ENCODE peak calls at places on chromosomes 16 and 17, in six cellular contexts. I, E, N, D, T and C are unnamed samples.

GRCh38 chr17:74190154-74190553 is 13.3 kb upstream of the RPL38 start:
- DNase-seq in E (no peak), I (peak; percentile 89), D (no peak), N (peak; percentile 72), T (no peak), C (no peak)

GRCh38 chr16:80518436-80518835 is 22.4 kb upstream of the DYNLRB2 start:
- DNase-seq in I (no peak), E (no peak), D (no peak), T (no peak), N (no peak), C (no peak)

GRCh38 chr17:35084987-35085386 is 21.5 kb upstream of the RFFL start:
- DNase-seq in I (peak; percentile 71), E (no peak), D (no peak), N (peak; percentile 40), T (no peak), C (no peak)

GRCh38 chr17:8226536-8227237 is 16.3 kb upstream of the AURKB start:
- DNase-seq in I (peak; percentile 79), N (peak; percentile 96), T (peak; percentile 90), E (peak; percentile 84), D (no peak), C (peak; percentile 80)

GRCh38 chr16:89581861-89582563 is 6.5 kb downstream of the CPNE7 start:
- DNase-seq in N (peak; percentile 93), I (no peak), E (no peak), T (peak; percentile 63), D (no peak), C (no peak)

GRCh38 chr17:5209396-5209795 is 17.7 kb upstream of the ZNF594 start:
- DNase-seq in D (no peak), E (no peak), T (no peak), N (peak; percentile 31), I (no peak), C (no peak)

GRCh38 chr16:14399397-14400284 is 230.4 kb downstream of the PARN start:
- DNase-seq in D (peak; percentile 20), T (no peak), N (peak; percentile 61), I (peak; percentile 61), E (peak; percentile 36), C (no peak)

GRCh38 chr16:83701494-83701893 is 106.3 kb upstream of the HSBP1 start:
- DNase-seq in I (no peak), E (no peak), N (peak; percentile 33), D (no peak), T (no peak), C (peak; percentile 48)

GRCh38 chr17:73938706-73939105 is 264.8 kb upstream of the RPL38 start:
- DNase-seq in I (no peak), N (no peak), D (no peak), E (no peak), T (no peak), C (no peak)

GRCh38 chr16:81296631-81297030 is 18.1 kb upstream of the GAN start:
- DNase-seq in I (no peak), T (no peak), E (no peak), D (no peak), N (no peak), C (no peak)

GRCh38 chr16:965487-965886 is 5.3 kb downstream of the LMF1 start:
- DNase-seq in N (no peak), E (no peak), D (no peak), I (no peak), T (no peak), C (no peak)

GRCh38 chr17:8468988-8469387 is 33.3 kb downstream of the NDEL1 start:
- DNase-seq in T (no peak), N (no peak), D (no peak), E (no peak), I (no peak), C (no peak)

DNA sequence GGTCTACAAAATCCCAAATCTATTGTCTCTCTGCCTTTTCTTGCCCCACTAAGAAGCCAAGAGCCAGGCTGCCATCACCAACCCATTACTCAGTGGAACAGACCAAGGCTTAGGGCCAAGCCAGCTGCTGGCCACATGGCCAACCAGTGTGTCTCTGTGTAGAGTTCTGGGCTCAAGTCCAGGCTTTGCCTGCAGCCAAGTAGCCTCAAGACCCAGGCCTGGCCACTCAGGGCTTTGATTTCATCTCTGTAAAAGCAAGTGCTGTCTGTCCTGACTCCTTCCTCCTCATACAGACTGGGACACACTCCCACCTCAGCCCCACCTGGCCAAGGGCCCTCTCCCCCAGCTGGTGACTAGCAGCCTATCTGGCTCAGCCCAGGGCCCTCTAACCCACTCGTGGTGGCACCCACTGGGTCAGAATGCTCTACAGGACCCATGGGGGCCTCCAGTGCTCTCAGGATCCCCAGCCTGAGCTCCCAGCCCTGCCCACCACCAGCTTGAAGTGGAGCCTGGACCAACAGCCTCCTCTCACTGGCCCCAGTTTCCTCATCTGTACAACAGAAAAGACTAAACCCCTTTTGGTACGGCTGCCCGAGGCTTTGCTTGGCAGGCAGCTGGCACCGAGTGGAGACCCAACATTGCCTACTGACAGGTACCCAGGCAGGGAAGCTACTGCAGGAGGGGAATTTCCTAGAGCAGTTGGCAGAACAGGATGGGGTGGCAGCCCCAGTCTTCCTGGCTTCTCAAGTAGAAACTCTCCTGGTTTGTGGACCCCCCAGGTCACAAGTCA is 14.4 kb downstream of the SREBF1 start:
- DNase-seq in E (peak; percentile 63), D (no peak), N (peak; percentile 93), I (no peak), T (peak; percentile 59), C (peak; percentile 90)
- H3K4me1 ChIP-seq in E (peaks cover 43% of the 10 kb centered on the region), D (peaks cover 57% of the 10 kb centered on the region), N (peaks cover 54% of the 10 kb centered on the region), I (peaks cover 96% of the 10 kb centered on the region), T (peaks cover 56% of the 10 kb centered on the region), C (peaks cover 62% of the 10 kb centered on the region)

DNA sequence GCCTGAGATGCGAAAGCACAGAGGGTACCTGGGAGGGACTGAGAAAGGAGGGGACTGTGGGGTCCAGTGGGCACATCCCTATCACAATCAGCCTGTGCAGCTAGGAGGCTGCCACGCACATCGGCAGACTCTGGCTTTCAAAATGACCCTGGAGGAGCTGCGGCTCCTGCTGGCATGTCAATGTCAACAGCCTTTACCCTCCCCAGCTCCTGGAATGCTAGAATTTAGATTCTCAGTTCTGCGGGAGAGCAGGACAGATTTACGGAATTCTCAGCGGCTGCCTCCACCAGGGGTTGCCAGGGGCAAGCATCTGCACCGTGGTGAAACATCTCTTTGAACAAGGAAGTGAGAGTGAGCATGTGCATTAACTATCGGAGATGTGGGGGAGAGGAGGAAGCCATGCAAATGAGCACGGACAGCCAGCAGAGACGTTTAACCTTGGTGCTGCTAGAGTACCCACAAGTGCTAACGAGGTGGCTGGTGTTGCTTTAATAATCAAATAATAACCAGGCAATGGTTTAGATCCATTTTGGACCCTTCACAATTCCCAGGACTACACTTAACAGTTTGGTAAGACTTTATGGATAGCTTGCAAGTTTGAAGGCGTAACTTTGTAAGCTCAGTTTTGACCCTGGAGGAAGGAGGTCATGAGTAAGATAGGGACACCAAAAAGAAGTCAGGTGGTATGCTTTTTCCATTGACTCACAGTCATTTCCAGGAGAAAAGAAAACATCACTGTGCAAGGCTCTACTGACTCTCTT is 54.1 kb downstream of the XYLT1 start:
- DNase-seq in N (peak; percentile 16), E (no peak), D (peak; percentile 74), T (peak; percentile 41), I (no peak), C (peak; percentile 34)
- TF ChIP-seq CTCF in N (no peak), E (peak; percentile 11), D (no peak), T (no peak), I (no peak), C (no peak)

GRCh38 chr16:15446901-15447300 is 12.5 kb downstream of the BMERB1 start:
- DNase-seq in T (no peak), E (no peak), I (no peak), N (no peak), D (no peak), C (no peak)

GRCh38 chr16:15443753-15444152 is 9.4 kb downstream of the BMERB1 start:
- DNase-seq in E (no peak), I (no peak), D (no peak), T (no peak), N (no peak), C (no peak)

GRCh38 chr16:15440852-15441251 is 6.5 kb downstream of the BMERB1 start:
- DNase-seq in I (peak; percentile 58), E (no peak), T (no peak), D (no peak), N (peak; percentile 29), C (no peak)

GRCh38 chr16:15444264-15444663 is 9.9 kb downstream of the BMERB1 start:
- DNase-seq in T (no peak), I (no peak), E (no peak), N (no peak), D (no peak), C (no peak)

DNA sequence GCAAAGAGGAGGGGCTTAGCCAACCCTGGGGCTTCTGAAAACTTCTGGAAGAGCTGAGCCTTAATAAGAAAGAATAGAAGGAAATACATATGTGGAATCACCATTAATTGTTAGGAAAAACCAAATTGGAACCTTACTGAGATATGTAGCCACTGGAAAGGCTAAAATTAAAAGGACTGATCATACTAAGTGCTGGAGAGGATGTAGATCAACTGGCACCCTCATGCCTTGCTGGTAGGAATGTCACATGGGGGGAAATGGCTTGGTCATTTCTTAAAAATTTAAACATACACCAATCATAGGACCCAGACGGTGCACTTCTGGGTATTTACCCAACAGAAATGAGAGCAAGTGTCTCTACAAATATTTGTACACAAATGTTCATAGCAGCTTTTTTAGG is 11.1 kb downstream of the BMERB1 start:
- DNase-seq in T (no peak), I (no peak), D (no peak), E (no peak), N (no peak), C (no peak)
- H3K4me1 ChIP-seq in T (no peaks in the 10 kb centered on the region), I (peaks cover 32% of the 10 kb centered on the region), D (no peaks in the 10 kb centered on the region), E (peaks cover 1% of the 10 kb centered on the region), N (peaks cover 8% of the 10 kb centered on the region), C (no peaks in the 10 kb centered on the region)

GRCh38 chr16:85185701-85186100 is 73.4 kb upstream of the CIBAR2 start:
- DNase-seq in N (no peak), T (no peak), E (no peak), D (no peak), I (no peak), C (no peak)

GRCh38 chr16:85188822-85189672 is 76.8 kb upstream of the CIBAR2 start:
- DNase-seq in I (no peak), D (peak; percentile 0), E (no peak), T (no peak), N (no peak), C (no peak)

GRCh38 chr16:85187886-85188285 is 75.6 kb upstream of the CIBAR2 start:
- DNase-seq in N (no peak), T (no peak), D (peak; percentile 61), I (no peak), E (no peak), C (no peak)

GRCh38 chr16:85187002-85187401 is 74.7 kb upstream of the CIBAR2 start:
- DNase-seq in I (no peak), E (no peak), T (no peak), N (peak; percentile 66), D (peak; percentile 69), C (peak; percentile 84)

GRCh38 chr16:85187447-85187846 is 75.2 kb upstream of the CIBAR2 start:
- DNase-seq in N (no peak), E (no peak), T (no peak), D (peak; percentile 59), I (no peak), C (no peak)
- TF ChIP-seq CTCF in N (no peak), E (no peak), T (no peak), D (no peak), I (no peak), C (no peak)